ENCODE peak calls at places on chromosome 16, in six cellular contexts. R is T-helper 2 cell, Z is memory B cell, F is NCI-H1092 treated with DMSO at 0.1 percent for 48 hours, N is GM04504, W is RCC 7860. P is an unnamed sample.

GRCh38 chr16:1498899-1499676 is 5.9 kb downstream of the TELO2 start:
- DNase-seq in R (no peak), Z (no peak), F (no peak), N (no peak), W (no peak), P (no peak)

GRCh38 chr16:9128346-9129342 is 37.2 kb downstream of the HAPSTR1 start:
- DNase-seq in R (no peak), Z (no peak), F (no peak), N (no peak), W (no peak), P (no peak)

GRCh38 chr16:58324792-58325191 is 30.0 kb upstream of the PRSS54 start:
- DNase-seq in R (no peak), Z (no peak), F (no peak), N (no peak), W (no peak), P (no peak)

GRCh38 chr16:4032768-4033167 is 83.5 kb downstream of the ADCY9 start:
- DNase-seq in R (no peak), Z (peak; percentile 34), F (no peak), N (no peak), W (no peak), P (no peak)

GRCh38 chr16:56316545-56316944 is 108.8 kb downstream of the AMFR start:
- DNase-seq in R (no peak), Z (no peak), F (no peak), N (no peak), W (no peak), P (no peak)

GRCh38 chr16:9081843-9082242 is 9.6 kb upstream of the HAPSTR1 start:
- DNase-seq in R (no peak), Z (no peak), F (no peak), N (no peak), W (no peak), P (no peak)

GRCh38 chr16:85463228-85463611 is 149.9 kb upstream of the GSE1 start:
- DNase-seq in R (no peak), Z (no peak), F (no peak), N (no peak), W (no peak), P (no peak)

GRCh38 chr16:46961373-46962353 is 11.8 kb downstream of the DNAJA2 start:
- DNase-seq in R (no peak), Z (no peak), F (no peak), N (no peak), W (peak; percentile 17), P (no peak)

GRCh38 chr16:46882304-46882939 is 1.7 kb upstream of the GPT2 start:
- DNase-seq in R (no peak), Z (no peak), F (no peak), N (no peak), W (no peak), P (no peak)

GRCh38 chr16:79721186-79721745 is 120.7 kb upstream of the MAF start:
- DNase-seq in R (no peak), Z (no peak), F (no peak), N (no peak), W (no peak), P (no peak)

GRCh38 chr16:80618862-80619648 is 78.3 kb downstream of the DYNLRB2 start:
- DNase-seq in R (no peak), Z (no peak), F (no peak), N (no peak), W (no peak), P (no peak)

P was measured in cortex of kidney.